ENCODE peak calls at places on chromosomes 12 and 14, in seven cellular contexts. W is T-helper 22 cell, Q is sciatic nerve, O is GM03348, K is kidney tubule cell, T is hypothalamus, Z is natural killer cell. C is an unnamed sample.

GRCh38 chr14:72906879-72907278 is 13.0 kb upstream of the DPF3 start:
- DNase-seq in W (no peak), Q (no peak), O (peak), K (peak), T (no peak), Z (no peak), C (no peak)

GRCh38 chr14:90454041-90455000 is 57.5 kb downstream of the CALM1 start:
- DNase-seq in W (no peak), Q (peak), O (peak), K (peak), T (peak), Z (no peak), C (peak)

GRCh38 chr14:80978403-80978802 is 23.0 kb downstream of the TSHR start:
- DNase-seq in W (no peak), Q (no peak), O (no peak), K (no peak), T (no peak), Z (no peak), C (no peak)

GRCh38 chr12:68242777-68243176 is 10.6 kb downstream of the IL22 start:
- DNase-seq in W (no peak), Q (no peak), O (no peak), K (no peak), T (no peak), Z (no peak), C (no peak)

GRCh38 chr14:64759555-64759938 is 55.3 kb downstream of the PLEKHG3 start:
- DNase-seq in W (no peak), Q (no peak), O (no peak), K (no peak), T (no peak), Z (no peak), C (no peak)

GRCh38 chr14:66495214-66496098 is 9.3 kb downstream of the CCDC196 start:
- DNase-seq in W (no peak), Q (no peak), O (peak), K (peak), T (no peak), Z (no peak), C (peak)

GRCh38 chr12:69633061-69633460 is 22.4 kb upstream of the LRRC10 start:
- DNase-seq in W (no peak), Q (no peak), O (no peak), K (no peak), T (no peak), Z (no peak), C (no peak)

GRCh38 chr12:64102339-64102738 is 119.8 kb downstream of the KICS2 start:
- DNase-seq in W (no peak), Q (no peak), O (no peak), K (no peak), T (no peak), Z (no peak), C (no peak)

GRCh38 chr14:104178279-104178678 is 39.9 kb downstream of the KIF26A start:
- DNase-seq in W (no peak), Q (no peak), O (no peak), K (no peak), T (no peak), Z (no peak), C (no peak)

GRCh38 chr14:24095196-24096068 is 1.3 kb downstream of the PCK2 start:
- DNase-seq in W (no peak), Q (no peak), O (peak), K (peak), T (no peak), Z (no peak), C (peak)

GRCh38 chr14:31529053-31529452 is 32.2 kb upstream of the NUBPL start:
- DNase-seq in W (no peak), Q (no peak), O (no peak), K (no peak), T (no peak), Z (no peak), C (no peak)

GRCh38 chr12:51760231-51760630 is 88.3 kb downstream of the FIGNL2 start:
- DNase-seq in W (no peak), Q (no peak), O (no peak), K (peak), T (no peak), Z (no peak), C (no peak)

GRCh38 chr12:60947533-60947932 is 1312.7 kb upstream of the USP15 start:
- DNase-seq in W (no peak), Q (no peak), O (no peak), K (no peak), T (no peak), Z (no peak), C (no peak)

GRCh38 chr14:99522934-99523660 is 41.9 kb downstream of the CCNK start:
- DNase-seq in W (no peak), Q (no peak), O (no peak), K (no peak), T (no peak), Z (no peak), C (no peak)

GRCh38 chr14:64444984-64445845 is 20.1 kb upstream of the AKAP5 start:
- DNase-seq in W (peak), Q (no peak), O (peak), K (peak), T (no peak), Z (peak), C (peak)

GRCh38 chr12:98227162-98227561 is 288.2 kb upstream of the TMPO start:
- DNase-seq in W (no peak), Q (no peak), O (no peak), K (peak), T (no peak), Z (no peak), C (no peak)

GRCh38 chr14:30242742-30243141 is 315.1 kb upstream of the PRKD1 start:
- DNase-seq in W (no peak), Q (no peak), O (no peak), K (no peak), T (no peak), Z (no peak), C (no peak)

GRCh38 chr12:101792046-101792931 is 38.5 kb downstream of the GNPTAB start:
- DNase-seq in W (no peak), Q (no peak), O (no peak), K (peak), T (no peak), Z (no peak), C (no peak)

GRCh38 chr12:10982244-10982643 is 4.5 kb downstream of the TAS2R50 start:
- DNase-seq in W (peak), Q (no peak), O (no peak), K (no peak), T (no peak), Z (no peak), C (peak)

GRCh38 chr12:2402180-2402579 is 349.4 kb downstream of the CACNA1C start:
- DNase-seq in W (no peak), Q (no peak), O (no peak), K (no peak), T (no peak), Z (no peak), C (no peak)

GRCh38 chr12:88227871-88228270 is 85.8 kb downstream of the TMTC3 start:
- DNase-seq in W (no peak), Q (no peak), O (no peak), K (no peak), T (no peak), Z (no peak), C (no peak)

GRCh38 chr14:43105305-43105704 is 1401.8 kb downstream of the FSCB start:
- DNase-seq in W (no peak), Q (no peak), O (no peak), K (no peak), T (no peak), Z (no peak), C (no peak)

GRCh38 chr12:6238875-6239274 is 38.7 kb downstream of the CD9 start:
- DNase-seq in W (no peak), Q (peak), O (no peak), K (no peak), T (no peak), Z (no peak), C (no peak)

GRCh38 chr12:30457621-30458289 is 237.9 kb downstream of the IPO8 start:
- DNase-seq in W (no peak), Q (no peak), O (peak), K (peak), T (no peak), Z (no peak), C (no peak)

GRCh38 chr12:120100630-120101029 is 15.9 kb downstream of the RAB35 start:
- DNase-seq in W (no peak), Q (peak), O (peak), K (peak), T (peak), Z (no peak), C (no peak)

GRCh38 chr14:72123755-72124154 is 191.5 kb downstream of the RGS6 start:
- DNase-seq in W (no peak), Q (no peak), O (no peak), K (no peak), T (no peak), Z (no peak), C (no peak)

GRCh38 chr14:93106541-93107156 is 9.1 kb downstream of the ITPK1 start:
- DNase-seq in W (no peak), Q (no peak), O (no peak), K (no peak), T (no peak), Z (no peak), C (no peak)

GRCh38 chr14:95500772-95501401 is 15.6 kb downstream of the SYNE3 start:
- DNase-seq in W (no peak), Q (peak), O (peak), K (peak), T (no peak), Z (no peak), C (no peak)

GRCh38 chr12:118307069-118307954 is 65.4 kb downstream of the TAOK3 start:
- DNase-seq in W (no peak), Q (no peak), O (peak), K (peak), T (no peak), Z (no peak), C (peak)

GRCh38 chr14:103085106-103086091 is 1.4 kb downstream of the LBHD2 start:
- DNase-seq in W (no peak), Q (no peak), O (no peak), K (no peak), T (no peak), Z (no peak), C (no peak)

GRCh38 chr14:100313464-100314230 is 7.4 kb upstream of the SLC25A29 start:
- DNase-seq in W (no peak), Q (no peak), O (no peak), K (no peak), T (no peak), Z (no peak), C (no peak)

C was measured in stimulated activated naive CD8-positive, alpha-beta T cell treated with anti-CD3 and anti-CD28 coated beads, Interleukin-15, Interleukin-2, amounts not matched to agents 100 U/mL and 50 U/mL, for 24 hours.